ENCODE peak calls at places on chromosome 17, in ten cellular contexts. K is EL; X is HTR-8/SVneo; A is psoas muscle; Z is dermis microvascular lymphatic vessel endothelial cell; V is iris pigment epithelial cell; P is NCI-H1694 treated with DMSO at 0.1 percent for 48 hours; O is lung; J is fibroblast of gingiva; D is activated naive CD4-positive, alpha-beta T cell. R is an unnamed sample.

GRCh38 chr17:81052199-81052997 is 17.4 kb downstream of the BAIAP2 start:
- DNase-seq in P (peak), V (no peak), Z (peak), J (no peak), K (no peak), O (no peak), X (no peak), D (no peak), A (peak), R (no peak)

GRCh38 chr17:38590988-38591758 is 14.6 kb downstream of the SRCIN1 start:
- DNase-seq in Z (no peak), P (peak), O (peak), V (no peak), A (no peak), X (no peak), D (no peak), J (no peak), K (no peak), R (peak)

GRCh38 chr17:28745052-28745776 is 1.4 kb downstream of the TRAF4 start:
- DNase-seq in P (no peak), Z (peak), D (no peak), O (no peak), X (no peak), A (peak), K (peak), V (peak), J (peak), R (peak)

GRCh38 chr17:74978240-74978639 is 5.7 kb upstream of the HID1 start:
- DNase-seq in A (no peak), K (no peak), D (no peak), P (no peak), Z (no peak), V (no peak), X (no peak), O (no peak), J (no peak), R (no peak)

GRCh38 chr17:64424318-64424717 is 24.6 kb upstream of the MILR1 start:
- DNase-seq in O (no peak), Z (no peak), K (no peak), P (no peak), X (no peak), J (no peak), V (no peak), D (no peak), A (no peak), R (no peak)

GRCh38 chr17:70621593-70621992 is 452.3 kb downstream of the KCNJ2 start:
- DNase-seq in Z (no peak), K (peak), A (no peak), P (peak), V (peak), X (no peak), O (no peak), J (no peak), D (no peak), R (peak)

GRCh38 chr17:8791248-8791909 is 7.8 kb downstream of the MFSD6L start:
- DNase-seq in J (no peak), K (no peak), X (no peak), P (no peak), D (no peak), V (no peak), A (no peak), Z (no peak), O (no peak), R (no peak)

GRCh38 chr17:70195091-70195490 is 25.8 kb downstream of the KCNJ2 start:
- DNase-seq in O (no peak), P (no peak), K (no peak), J (no peak), A (no peak), V (no peak), Z (no peak), D (no peak), X (no peak), R (no peak)

GRCh38 chr17:31877911-31878702 is 19.1 kb upstream of the COPRS start:
- DNase-seq in V (peak), P (no peak), O (no peak), K (no peak), X (no peak), D (no peak), A (no peak), J (peak), Z (peak), R (no peak)

GRCh38 chr17:68172461-68172954 is 75.3 kb upstream of the AMZ2 start:
- DNase-seq in A (peak), K (peak), O (peak), P (peak), D (no peak), Z (peak), V (peak), X (peak), J (peak), R (peak)

GRCh38 chr17:1072551-1072961 is 75.6 kb downstream of the TIMM22 start:
- DNase-seq in K (no peak), D (no peak), X (no peak), Z (no peak), O (no peak), A (peak), P (no peak), V (no peak), J (no peak), R (no peak)

GRCh38 chr17:4747847-4748246 is 8.1 kb upstream of the CXCL16 start:
- DNase-seq in O (no peak), P (no peak), Z (peak), V (no peak), K (no peak), J (no peak), X (no peak), D (no peak), A (no peak), R (no peak)

GRCh38 chr17:43324205-43324893 is 74.4 kb upstream of the ARL4D start:
- DNase-seq in P (no peak), O (no peak), J (no peak), D (no peak), V (no peak), K (no peak), X (no peak), Z (no peak), A (no peak), R (no peak)

GRCh38 chr17:3033741-3034577 is 29.4 kb downstream of the OR1D5 start:
- DNase-seq in J (no peak), Z (no peak), A (no peak), D (no peak), V (no peak), K (no peak), O (no peak), X (no peak), P (no peak), R (no peak)

GRCh38 chr17:39699818-39700147 is at the start of gene ERBB2:
- DNase-seq in A (peak), K (peak), D (no peak), O (peak), Z (no peak), J (peak), X (peak), V (peak), P (no peak), R (no peak)

GRCh38 chr17:79947351-79948031 is 88.2 kb downstream of the TBC1D16 start:
- DNase-seq in J (no peak), D (no peak), K (no peak), A (peak), Z (no peak), P (peak), O (no peak), V (peak), X (no peak), R (peak)

GRCh38 chr17:17782425-17783120 is 54.2 kb downstream of the SREBF1 start:
- DNase-seq in K (peak), D (no peak), V (peak), J (no peak), Z (no peak), X (peak), A (no peak), P (peak), O (no peak), R (peak)

R was measured in NCI-H446.